ENCODE peak calls at places on chromosome 9, in ten cellular contexts. Z is Panc1, G is left ventricle myocardium inferior, H is bronchial epithelial cell, V is dorsolateral prefrontal cortex, Y is pancreas, A is fibroblast of lung, I is stomach, X is astrocyte of the spinal cord, C is upper lobe of right lung. M is an unnamed sample.

GRCh38 chr9:129175825-129176633 is 2.0 kb downstream of the IER5L start:
- DNase-seq in Z (no peak), G (peak), H (peak), V (peak), Y (peak), A (peak), I (peak), X (peak), C (peak), M (peak)

GRCh38 chr9:109450346-109450745 is 47.8 kb downstream of the PTPN3 start:
- DNase-seq in Z (no peak), G (no peak), H (peak), V (no peak), Y (no peak), A (no peak), I (no peak), X (no peak), C (no peak), M (no peak)

GRCh38 chr9:73643379-73644013 is 491.8 kb downstream of the ANXA1 start:
- DNase-seq in Z (no peak), G (no peak), H (peak), V (no peak), Y (no peak), A (peak), I (no peak), X (peak), C (no peak), M (peak)

GRCh38 chr9:17578911-17579793 is at the start of gene SH3GL2:
- DNase-seq in Z (no peak), G (peak), H (peak), V (peak), Y (peak), A (peak), I (peak), X (peak), C (peak), M (peak)

GRCh38 chr9:129191234-129191633 is 13.2 kb upstream of the IER5L start:
- DNase-seq in Z (no peak), G (no peak), H (no peak), V (no peak), Y (no peak), A (no peak), I (no peak), X (no peak), C (no peak), M (no peak)

GRCh38 chr9:87405677-87406544 is 91.8 kb upstream of the DAPK1 start:
- DNase-seq in Z (no peak), G (no peak), H (peak), V (no peak), Y (peak), A (no peak), I (no peak), X (peak), C (no peak), M (peak)

GRCh38 chr9:15133488-15133887 is 173.5 kb downstream of the TTC39B start:
- DNase-seq in Z (no peak), G (no peak), H (no peak), V (no peak), Y (no peak), A (no peak), I (no peak), X (no peak), C (no peak), M (no peak)

GRCh38 chr9:128721487-128722010 is 2.4 kb downstream of the ZDHHC12 start:
- DNase-seq in Z (no peak), G (no peak), H (no peak), V (no peak), Y (no peak), A (no peak), I (no peak), X (no peak), C (no peak), M (no peak)

GRCh38 chr9:88460583-88461332 is 72.5 kb downstream of the SPIN1 start:
- DNase-seq in Z (no peak), G (no peak), H (peak), V (no peak), Y (no peak), A (peak), I (no peak), X (no peak), C (no peak), M (peak)

DNA sequence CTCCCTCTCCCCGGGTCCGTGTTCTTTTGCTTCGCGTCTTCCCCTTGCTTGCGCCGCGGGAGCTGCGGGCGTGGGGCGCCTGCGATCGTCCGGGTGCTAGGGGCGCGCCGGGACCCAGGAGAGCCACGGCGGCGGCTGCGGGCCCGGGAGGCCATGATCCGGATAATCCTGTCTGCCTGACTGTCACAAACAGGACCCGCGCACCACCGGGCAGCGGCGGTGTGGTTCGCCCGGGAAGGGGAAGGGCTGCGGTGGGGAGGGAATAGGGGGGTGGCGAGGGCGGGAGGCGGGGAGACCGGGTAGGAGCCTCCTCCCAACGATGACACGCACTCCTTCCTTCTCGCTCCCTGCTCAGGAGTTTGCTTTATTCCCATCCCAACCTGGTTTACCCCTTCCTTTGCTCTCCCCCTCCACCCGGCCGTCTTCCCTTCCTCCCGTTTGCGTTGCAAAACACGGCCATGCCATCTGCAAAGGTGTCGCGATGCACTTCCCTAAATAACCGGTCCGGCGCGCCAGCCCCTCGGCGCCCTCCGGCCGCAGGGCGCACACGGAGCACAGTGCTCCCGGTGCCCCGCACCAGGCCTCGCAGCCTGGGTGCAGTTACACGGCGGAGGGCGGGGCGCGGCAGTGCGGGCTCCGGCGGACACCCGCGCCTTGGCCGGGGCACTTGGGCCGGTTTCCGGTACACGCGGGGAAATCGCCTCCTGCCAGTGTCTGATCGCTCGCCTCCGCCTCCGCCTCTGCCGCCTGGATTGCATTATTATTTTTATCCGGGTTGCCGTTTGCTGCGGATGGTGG is 1.5 kb downstream of the SMARCA2 start:
- DNase-seq in Z (no peak), G (peak), H (peak), V (peak), Y (peak), A (peak), I (peak), X (peak), C (peak), M (peak)
- TF ChIP-seq CTCF in Z (no peak), G (peak), H (no peak), V (no peak), Y (no peak), A (no peak), I (no peak), X (no peak), C (no peak), M (no peak)

GRCh38 chr9:92954886-92955285 is 7.6 kb downstream of the FGD3 start:
- DNase-seq in Z (no peak), G (no peak), H (no peak), V (no peak), Y (no peak), A (no peak), I (no peak), X (no peak), C (peak), M (no peak)

GRCh38 chr9:92952861-92953620 is 5.7 kb downstream of the FGD3 start:
- DNase-seq in Z (no peak), G (no peak), H (peak), V (no peak), Y (no peak), A (peak), I (no peak), X (no peak), C (peak), M (peak)

GRCh38 chr9:92950359-92950955 is 3.1 kb downstream of the FGD3 start:
- DNase-seq in Z (no peak), G (no peak), H (peak), V (no peak), Y (no peak), A (no peak), I (no peak), X (no peak), C (peak), M (no peak)

GRCh38 chr9:92949266-92949982 is 2.1 kb downstream of the FGD3 start:
- DNase-seq in Z (no peak), G (no peak), H (no peak), V (no peak), Y (no peak), A (no peak), I (no peak), X (no peak), C (peak), M (no peak)

DNA sequence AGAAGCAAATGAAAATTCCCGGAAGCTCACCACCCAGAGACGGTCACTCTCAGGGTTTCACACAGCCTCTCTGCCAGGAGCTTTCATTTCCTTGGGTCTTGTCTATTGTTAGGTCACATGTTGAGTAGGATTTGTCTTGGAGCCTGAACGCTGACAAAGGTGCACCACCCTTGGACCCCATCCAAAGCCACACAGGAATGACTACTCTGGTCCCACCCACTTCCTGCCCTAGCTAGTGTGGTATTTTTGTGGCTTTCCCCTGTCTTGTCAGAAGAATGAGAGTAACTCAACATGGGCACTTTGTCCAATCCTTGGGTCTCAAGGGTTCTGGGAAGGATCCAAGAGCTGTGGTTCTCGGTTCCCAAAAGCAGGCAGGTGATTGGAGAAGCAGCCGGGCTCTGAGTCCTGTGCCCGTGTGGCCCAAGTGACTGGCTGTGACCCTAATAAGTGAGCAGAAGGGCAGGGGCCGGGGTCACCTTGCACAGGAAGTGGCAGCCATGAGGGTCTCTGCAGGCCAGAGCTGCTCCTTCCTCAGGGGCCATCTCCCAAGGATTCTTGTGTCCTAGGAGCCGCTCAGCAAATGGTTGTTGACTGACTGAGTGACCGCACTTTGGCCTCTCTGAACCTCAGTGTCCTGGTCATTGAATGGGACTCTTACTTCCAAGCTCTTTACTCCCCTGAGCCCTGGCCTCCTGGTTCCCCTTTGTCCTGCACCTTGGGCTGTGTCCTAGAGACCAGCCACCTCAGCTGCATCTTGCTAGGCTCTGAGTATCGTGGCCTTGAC is 6.9 kb downstream of the FGD3 start:
- DNase-seq in Z (no peak), G (peak), H (peak), V (no peak), Y (no peak), A (peak), I (peak), X (peak), C (peak), M (peak)
- H3K4me3 ChIP-seq in Z (no peak), G (peak), H (no peak), V (no peak), Y (no peak), A (no peak), I (no peak), X (no peak), C (no peak), M (no peak)

DNA sequence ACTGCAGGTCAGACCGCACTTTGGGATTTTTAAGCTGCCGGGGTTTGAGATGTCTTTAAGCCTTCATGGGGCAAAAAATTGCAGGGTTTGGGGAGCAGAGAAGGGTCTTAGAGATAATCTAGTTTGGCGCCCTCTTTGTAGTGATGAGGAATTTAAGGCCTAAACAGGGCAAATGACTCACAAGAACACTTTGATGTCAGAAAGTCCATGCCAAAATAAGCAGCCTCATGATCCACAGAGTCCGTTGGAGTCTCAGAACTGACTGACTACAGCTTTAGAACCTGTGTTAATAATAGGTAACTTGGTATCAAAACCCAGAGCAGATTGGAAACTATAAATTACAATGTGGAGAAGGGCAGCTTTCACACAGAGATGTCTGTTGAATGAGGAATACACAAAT is 35.9 kb upstream of the PTGS1 start:
- DNase-seq in Z (no peak), G (no peak), H (no peak), V (no peak), Y (no peak), A (peak), I (no peak), X (peak), C (no peak), M (peak)
- TF ChIP-seq CTCF in Z (no peak), G (no peak), H (no peak), V (no peak), Y (no peak), A (no peak), I (no peak), X (no peak), C (no peak), M (no peak)

GRCh38 chr9:33817327-33818166 is 587 bp downstream of the UBE2R2 start:
- DNase-seq in Z (no peak), G (peak), H (peak), V (no peak), Y (peak), A (peak), I (peak), X (peak), C (peak), M (peak)

GRCh38 chr9:33815781-33816180 is 1.2 kb upstream of the UBE2R2 start:
- DNase-seq in Z (no peak), G (no peak), H (no peak), V (no peak), Y (no peak), A (no peak), I (no peak), X (no peak), C (no peak), M (no peak)

GRCh38 chr9:33816327-33817252 is at the start of gene UBE2R2:
- DNase-seq in Z (peak), G (peak), H (peak), V (peak), Y (peak), A (peak), I (peak), X (peak), C (peak), M (peak)

GRCh38 chr9:33814816-33815215 is 2.1 kb upstream of the UBE2R2 start:
- DNase-seq in Z (no peak), G (no peak), H (no peak), V (no peak), Y (no peak), A (no peak), I (no peak), X (no peak), C (no peak), M (no peak)

DNA sequence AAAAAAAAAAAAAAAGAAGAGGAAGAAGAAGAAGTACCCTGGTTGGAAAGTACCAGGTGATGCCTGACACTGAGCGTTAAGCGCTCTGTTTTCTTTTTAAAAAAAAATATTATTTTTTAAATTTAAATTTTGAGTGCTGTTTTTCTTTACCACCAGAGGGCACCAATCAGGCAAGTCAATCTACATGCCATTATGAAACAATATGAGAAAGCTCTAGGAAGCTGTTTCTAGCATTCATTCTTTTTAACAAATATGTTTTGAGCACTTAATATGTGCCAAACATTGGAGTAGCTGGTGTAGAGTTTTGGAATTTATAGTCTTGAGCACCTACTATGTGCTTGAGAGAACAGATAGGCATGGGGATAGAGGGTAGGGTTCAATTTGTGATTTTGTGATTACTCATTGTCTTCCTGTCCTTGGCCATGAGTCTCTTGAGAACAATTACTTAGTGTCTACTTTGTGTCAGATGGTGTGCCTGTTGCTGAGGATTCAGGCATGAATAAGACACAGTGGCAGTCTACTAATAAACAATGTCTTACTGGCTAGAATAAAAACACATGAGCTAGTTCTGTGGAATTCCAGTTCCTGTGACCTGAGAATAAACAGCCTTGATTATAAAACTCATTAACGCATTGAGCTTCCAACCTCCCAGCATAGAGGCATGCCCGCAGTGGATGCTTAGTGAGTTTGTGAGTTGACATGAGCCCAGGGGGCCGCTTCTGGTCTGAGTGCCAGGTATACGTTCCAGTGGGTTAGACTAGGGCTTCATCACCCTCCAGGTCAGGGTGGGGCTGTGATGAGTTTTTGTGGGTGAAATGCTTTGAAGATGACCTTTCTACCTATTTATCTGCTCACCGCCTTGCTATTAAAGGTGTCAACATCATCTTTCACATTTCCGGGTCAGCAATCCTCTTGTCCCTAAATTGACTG is 3.0 kb upstream of the UBE2R2 start:
- DNase-seq in Z (peak), G (no peak), H (peak), V (no peak), Y (no peak), A (peak), I (no peak), X (peak), C (no peak), M (peak)
- H3K4me3 ChIP-seq in Z (no peak), G (no peak), H (no peak), V (no peak), Y (no peak), A (no peak), I (no peak), X (no peak), C (no peak), M (no peak)

GRCh38 chr9:91258448-91258847 is 103.3 kb downstream of the AUH start:
- DNase-seq in Z (no peak), G (no peak), H (no peak), V (no peak), Y (no peak), A (no peak), I (no peak), X (no peak), C (no peak), M (no peak)

GRCh38 chr9:91256235-91256634 is 105.5 kb downstream of the AUH start:
- DNase-seq in Z (no peak), G (no peak), H (no peak), V (no peak), Y (no peak), A (no peak), I (no peak), X (no peak), C (no peak), M (no peak)

GRCh38 chr9:91255327-91255726 is 106.4 kb downstream of the AUH start:
- DNase-seq in Z (no peak), G (no peak), H (no peak), V (no peak), Y (no peak), A (peak), I (no peak), X (peak), C (no peak), M (peak)

GRCh38 chr9:91248707-91249106 is 113.0 kb downstream of the AUH start:
- DNase-seq in Z (no peak), G (no peak), H (no peak), V (no peak), Y (no peak), A (no peak), I (no peak), X (no peak), C (no peak), M (no peak)

GRCh38 chr9:91253488-91253887 is 108.2 kb downstream of the AUH start:
- DNase-seq in Z (no peak), G (no peak), H (no peak), V (no peak), Y (no peak), A (no peak), I (no peak), X (no peak), C (no peak), M (peak)
- TF ChIP-seq CTCF in Z (no peak), G (no peak), H (no peak), V (no peak), Y (no peak), A (no peak), I (no peak), X (no peak), C (peak), M (peak)